ENCODE peak calls at places on chromosome 6, in seven cellular contexts. G is spleen, B is sigmoid colon, N is HepG2, W is body of pancreas, S is adrenal gland, U is tibial nerve. O is an unnamed sample.

GRCh38 chr6:89324304-89324703 is 9.2 kb upstream of the GABRR2 start:
- DNase-seq in G (no peak), B (no peak), N (no peak), W (no peak), S (no peak), U (no peak), O (no peak)

GRCh38 chr6:19830171-19830570 is 7.0 kb upstream of the ID4 start:
- DNase-seq in G (no peak), B (no peak), N (peak; percentile 46), W (no peak), S (no peak), U (no peak), O (no peak)

GRCh38 chr6:94680672-94681212 is 896.6 kb upstream of the MANEA start:
- DNase-seq in G (no peak), B (no peak), N (no peak), W (no peak), S (no peak), U (no peak), O (no peak)

GRCh38 chr6:7016238-7016637 is 91.5 kb upstream of the RREB1 start:
- DNase-seq in G (no peak), B (no peak), N (no peak), W (peak; percentile 14), S (no peak), U (peak; percentile 5), O (no peak)

GRCh38 chr6:17979479-17979878 is 8.0 kb downstream of the KIF13A start:
- DNase-seq in G (no peak), B (no peak), N (no peak), W (no peak), S (no peak), U (no peak), O (no peak)

GRCh38 chr6:112929661-112930060 is 582.5 kb downstream of the RFPL4B start:
- DNase-seq in G (no peak), B (no peak), N (no peak), W (no peak), S (no peak), U (no peak), O (no peak)

GRCh38 chr6:117629119-117629518 is 26.8 kb upstream of the GOPC start:
- DNase-seq in G (no peak), B (no peak), N (no peak), W (no peak), S (no peak), U (no peak), O (no peak)

GRCh38 chr6:31222496-31222895 is 49.4 kb downstream of the HLA-C start:
- DNase-seq in G (no peak), B (no peak), N (no peak), W (no peak), S (no peak), U (no peak), O (no peak)

GRCh38 chr6:106520711-106521367 is 108.5 kb downstream of the RTN4IP1 start:
- DNase-seq in G (peak; percentile 91), B (no peak), N (no peak), W (peak; percentile 65), S (no peak), U (no peak), O (no peak)

GRCh38 chr6:3068329-3069223 is at the start of gene RIPK1:
- DNase-seq in G (peak; percentile 99), B (peak; percentile 97), N (peak; percentile 89), W (peak; percentile 95), S (peak; percentile 95), U (peak; percentile 88), O (peak; percentile 98)

GRCh38 chr6:1382883-1383728 is 6.3 kb upstream of the FOXF2 start:
- DNase-seq in G (no peak), B (no peak), N (no peak), W (no peak), S (no peak), U (no peak), O (no peak)

GRCh38 chr6:160974304-160974771 is 17.2 kb upstream of the MAP3K4 start:
- DNase-seq in G (no peak), B (peak; percentile 93), N (no peak), W (peak; percentile 32), S (peak; percentile 73), U (peak; percentile 56), O (peak; percentile 22)

GRCh38 chr6:15254074-15254975 is 8.5 kb downstream of the JARID2 start:
- DNase-seq in G (no peak), B (no peak), N (peak; percentile 48), W (no peak), S (no peak), U (no peak), O (no peak)

GRCh38 chr6:131979515-131980337 is 28.6 kb upstream of the CCN2 start:
- DNase-seq in G (no peak), B (no peak), N (no peak), W (no peak), S (no peak), U (no peak), O (no peak)

GRCh38 chr6:150030611-150031010 is 5.3 kb upstream of the RAET1L start:
- DNase-seq in G (no peak), B (no peak), N (no peak), W (no peak), S (no peak), U (no peak), O (no peak)

GRCh38 chr6:73694711-73695411 is 1.1 kb upstream of the CD109 start:
- DNase-seq in G (no peak), B (no peak), N (no peak), W (no peak), S (no peak), U (no peak), O (no peak)

GRCh38 chr6:56733298-56733697 is 90.6 kb upstream of the DST start:
- DNase-seq in G (no peak), B (no peak), N (no peak), W (no peak), S (no peak), U (no peak), O (no peak)

GRCh38 chr6:159728552-159728951 is 1.2 kb downstream of the WTAP start:
- DNase-seq in G (no peak), B (no peak), N (no peak), W (no peak), S (no peak), U (no peak), O (no peak)

GRCh38 chr6:19906161-19906560 is 69.0 kb downstream of the ID4 start:
- DNase-seq in G (no peak), B (no peak), N (no peak), W (no peak), S (no peak), U (no peak), O (no peak)

GRCh38 chr6:133707456-133707855 is 181.5 kb upstream of the TCF21 start:
- DNase-seq in G (no peak), B (no peak), N (no peak), W (no peak), S (no peak), U (no peak), O (no peak)

GRCh38 chr6:89530982-89531381 is 98.0 kb downstream of the ANKRD6 start:
- DNase-seq in G (no peak), B (peak; percentile 77), N (no peak), W (no peak), S (no peak), U (no peak), O (no peak)

GRCh38 chr6:119129968-119130484 is 51.6 kb upstream of the FAM184A start:
- DNase-seq in G (no peak), B (no peak), N (peak; percentile 90), W (peak; percentile 34), S (no peak), U (no peak), O (no peak)

GRCh38 chr6:135811644-135812043 is 39.9 kb upstream of the PDE7B start:
- DNase-seq in G (no peak), B (no peak), N (no peak), W (no peak), S (no peak), U (no peak), O (no peak)
- H3K27ac ChIP-seq in G (no peak overlapping the region), B (no peak overlapping the region), N (no peak overlapping the region), W (no peak overlapping the region), S (no peak overlapping the region), U (no peak overlapping the region), O (no peak overlapping the region)

GRCh38 chr6:110034637-110035096 is 56.6 kb downstream of the GPR6 start:
- DNase-seq in G (no peak), B (no peak), N (no peak), W (no peak), S (no peak), U (no peak), O (no peak)
- TF ChIP-seq POLR2A in G (no peak), B (no peak), N (no peak), W (no peak), S (no peak), U (no peak), O (no peak)

GRCh38 chr6:135102191-135102590 is 47.6 kb upstream of the HBS1L start:
- DNase-seq in G (no peak), B (no peak), N (no peak), W (no peak), S (no peak), U (no peak), O (no peak)
- H3K27ac ChIP-seq in G (no peak overlapping the region), B (no peak overlapping the region), N (no peak overlapping the region), W (no peak overlapping the region), S (no peak overlapping the region), U (no peak overlapping the region), O (no peak overlapping the region)

DNA sequence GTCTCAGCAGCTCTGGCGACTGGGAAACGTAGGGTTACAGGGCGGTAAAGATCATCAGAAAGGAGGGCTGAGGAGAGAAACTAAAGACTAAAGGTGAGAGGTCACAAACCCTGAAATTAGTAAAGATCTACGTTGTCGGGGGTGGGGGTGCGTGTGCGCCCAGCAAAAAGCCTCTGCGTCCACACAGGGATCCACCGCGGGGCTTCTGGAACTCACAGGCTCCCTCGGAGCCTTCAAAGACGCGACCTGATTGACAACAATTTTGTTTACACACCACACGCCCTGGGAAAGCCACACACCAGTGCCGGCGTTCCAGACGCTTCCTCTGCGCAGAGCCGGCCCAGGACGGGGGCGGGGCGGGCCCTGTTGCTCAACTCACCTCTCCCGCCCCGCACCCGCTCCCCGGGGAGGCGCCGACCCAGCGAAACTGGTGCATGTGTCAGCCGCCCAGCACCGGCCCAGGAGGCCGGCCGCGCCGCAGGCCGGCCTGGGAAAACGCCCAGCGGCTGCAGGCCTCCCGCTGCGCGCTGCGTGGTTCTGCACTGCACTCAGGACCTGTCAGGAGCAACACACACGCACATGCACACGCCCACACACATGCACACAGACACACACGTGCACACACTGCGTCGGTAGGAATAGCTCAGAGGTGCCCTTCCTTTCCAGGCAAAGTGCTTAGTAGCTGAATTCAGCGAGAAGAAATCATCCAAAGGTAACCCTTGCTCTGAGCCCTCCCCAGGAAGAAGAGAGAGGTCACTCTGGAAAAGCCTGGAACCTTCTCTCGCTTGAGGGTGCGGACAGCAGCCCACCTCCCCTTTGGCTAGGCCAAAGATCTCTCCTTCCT is 57.2 kb upstream of the ARID1B start:
- DNase-seq in G (peak; percentile 97), B (peak; percentile 98), N (peak; percentile 91), W (peak; percentile 98), S (peak; percentile 84), U (peak; percentile 91), O (peak; percentile 98)
- TF ChIP-seq POLR2A in G (no peak), B (peak; percentile 33), N (peak; percentile 51), W (peak; percentile 84), S (peak; percentile 64), U (no peak), O (peak; percentile 71)